ENCODE peak calls at places on chromosomes 2 and 18, in four cellular contexts. L, Z, A and W are unnamed samples.

GRCh38 chr2:226483143-226483542 is 316.5 kb downstream of the IRS1 start:
- DNase-seq in L (no peak), Z (no peak), A (no peak), W (no peak)

GRCh38 chr18:35343488-35343935 is 708 bp downstream of the ZNF24 start:
- DNase-seq in L (no peak), Z (no peak), A (no peak), W (no peak)

GRCh38 chr2:171822520-171823297 is 71.3 kb downstream of the SLC25A12 start:
- DNase-seq in L (no peak), Z (no peak), A (no peak), W (no peak)

GRCh38 chr2:60356346-60356745 is 197.1 kb downstream of the BCL11A start:
- DNase-seq in L (no peak), Z (no peak), A (no peak), W (no peak)

GRCh38 chr2:46239175-46239846 is 57.9 kb upstream of the EPAS1 start:
- DNase-seq in L (no peak), Z (peak; percentile 36), A (no peak), W (no peak)

GRCh38 chr18:55435592-55435991 is 152.4 kb downstream of the TCF4 start:
- DNase-seq in L (no peak), Z (no peak), A (no peak), W (no peak)

GRCh38 chr2:6864938-6865345 is 765 bp downstream of the CMPK2 start:
- DNase-seq in L (peak; percentile 63), Z (peak; percentile 25), A (no peak), W (no peak)

GRCh38 chr18:46497129-46497528 is 159.9 kb downstream of the LOXHD1 start:
- DNase-seq in L (no peak), Z (peak; percentile 13), A (peak; percentile 4), W (no peak)

GRCh38 chr18:45958027-45958426 is 9.1 kb downstream of the EPG5 start:
- DNase-seq in L (no peak), Z (no peak), A (no peak), W (no peak)

GRCh38 chr2:239239607-239240479 is 161.0 kb downstream of the HDAC4 start:
- DNase-seq in L (no peak), Z (peak; percentile 64), A (no peak), W (no peak)

GRCh38 chr2:189015378-189015777 is 41.2 kb downstream of the COL3A1 start:
- DNase-seq in L (no peak), Z (peak; percentile 37), A (no peak), W (no peak)

GRCh38 chr18:13375302-13376255 is 157.0 kb downstream of the LDLRAD4 start:
- DNase-seq in L (no peak), Z (peak; percentile 84), A (peak; percentile 68), W (no peak)